ENCODE peak calls at places on chromosomes 2 and 18, in six cellular contexts. One of them, this sample, is unnamed.

GRCh38 chr2:197784956-197785941 is at the start of gene BOLL:
- DNase-seq in astrocyte of the spinal cord: no peak
- DNase-seq in tibial artery: no peak
- DNase-seq in MV-4-11: no peak
- DNase-seq in activated naive CD8-positive, alpha-beta T cell treated with anti-CD3 and anti-CD28 coated beads for 36 hours: no peak
- DNase-seq in right cardiac atrium: peak; percentile 14
- DNase-seq in this sample: no peak

GRCh38 chr2:5938566-5938896 is 246.3 kb downstream of the SOX11 start:
- DNase-seq in astrocyte of the spinal cord: no peak
- DNase-seq in tibial artery: no peak
- DNase-seq in MV-4-11: no peak
- DNase-seq in activated naive CD8-positive, alpha-beta T cell treated with anti-CD3 and anti-CD28 coated beads for 36 hours: no peak
- DNase-seq in right cardiac atrium: no peak
- DNase-seq in this sample: no peak

GRCh38 chr18:48264508-48264907 is 144.7 kb downstream of the ZBTB7C start:
- DNase-seq in astrocyte of the spinal cord: no peak
- DNase-seq in tibial artery: no peak
- DNase-seq in MV-4-11: no peak
- DNase-seq in activated naive CD8-positive, alpha-beta T cell treated with anti-CD3 and anti-CD28 coated beads for 36 hours: no peak
- DNase-seq in right cardiac atrium: no peak
- DNase-seq in this sample: no peak

GRCh38 chr2:109615637-109616144 is 1.5 kb downstream of the SOWAHC start:
- DNase-seq in astrocyte of the spinal cord: no peak
- DNase-seq in tibial artery: no peak
- DNase-seq in MV-4-11: no peak
- DNase-seq in activated naive CD8-positive, alpha-beta T cell treated with anti-CD3 and anti-CD28 coated beads for 36 hours: no peak
- DNase-seq in right cardiac atrium: no peak
- DNase-seq in this sample: no peak

GRCh38 chr2:71746946-71747501 is 293.7 kb downstream of the DYSF start:
- DNase-seq in astrocyte of the spinal cord: peak; percentile 18
- DNase-seq in tibial artery: peak; percentile 89
- DNase-seq in MV-4-11: peak; percentile 71
- DNase-seq in activated naive CD8-positive, alpha-beta T cell treated with anti-CD3 and anti-CD28 coated beads for 36 hours: no peak
- DNase-seq in right cardiac atrium: peak; percentile 78
- DNase-seq in this sample: no peak

GRCh38 chr2:10329880-10330699 is 27.4 kb downstream of the HPCAL1 start:
- DNase-seq in astrocyte of the spinal cord: peak; percentile 60
- DNase-seq in tibial artery: no peak
- DNase-seq in MV-4-11: peak; percentile 7
- DNase-seq in activated naive CD8-positive, alpha-beta T cell treated with anti-CD3 and anti-CD28 coated beads for 36 hours: peak; percentile 19
- DNase-seq in right cardiac atrium: no peak
- DNase-seq in this sample: peak; percentile 65

GRCh38 chr2:131105950-131106801 is 1.0 kb downstream of the PLEKHB2 start:
- DNase-seq in astrocyte of the spinal cord: peak; percentile 27
- DNase-seq in tibial artery: peak; percentile 67
- DNase-seq in MV-4-11: peak; percentile 79
- DNase-seq in activated naive CD8-positive, alpha-beta T cell treated with anti-CD3 and anti-CD28 coated beads for 36 hours: no peak
- DNase-seq in right cardiac atrium: peak; percentile 25
- DNase-seq in this sample: no peak

GRCh38 chr2:41922177-41922576 is 125.6 kb upstream of the PKDCC start:
- DNase-seq in astrocyte of the spinal cord: no peak
- DNase-seq in tibial artery: no peak
- DNase-seq in MV-4-11: peak; percentile 81
- DNase-seq in activated naive CD8-positive, alpha-beta T cell treated with anti-CD3 and anti-CD28 coated beads for 36 hours: no peak
- DNase-seq in right cardiac atrium: no peak
- DNase-seq in this sample: no peak

GRCh38 chr2:108971661-108972566 is 17.1 kb downstream of the EDAR start:
- DNase-seq in astrocyte of the spinal cord: peak; percentile 9
- DNase-seq in tibial artery: peak; percentile 63
- DNase-seq in MV-4-11: no peak
- DNase-seq in activated naive CD8-positive, alpha-beta T cell treated with anti-CD3 and anti-CD28 coated beads for 36 hours: no peak
- DNase-seq in right cardiac atrium: no peak
- DNase-seq in this sample: no peak

GRCh38 chr2:121004271-121004812 is 268.7 kb downstream of the GLI2 start:
- DNase-seq in astrocyte of the spinal cord: no peak
- DNase-seq in tibial artery: peak; percentile 61
- DNase-seq in MV-4-11: no peak
- DNase-seq in activated naive CD8-positive, alpha-beta T cell treated with anti-CD3 and anti-CD28 coated beads for 36 hours: no peak
- DNase-seq in right cardiac atrium: no peak
- DNase-seq in this sample: no peak

GRCh38 chr2:126117886-126118285 is 538.1 kb upstream of the GYPC start:
- DNase-seq in astrocyte of the spinal cord: no peak
- DNase-seq in tibial artery: no peak
- DNase-seq in MV-4-11: no peak
- DNase-seq in activated naive CD8-positive, alpha-beta T cell treated with anti-CD3 and anti-CD28 coated beads for 36 hours: no peak
- DNase-seq in right cardiac atrium: no peak
- DNase-seq in this sample: no peak

GRCh38 chr2:138787053-138787666 is 7.0 kb upstream of the NXPH2 start:
- DNase-seq in astrocyte of the spinal cord: peak; percentile 59
- DNase-seq in tibial artery: no peak
- DNase-seq in MV-4-11: no peak
- DNase-seq in activated naive CD8-positive, alpha-beta T cell treated with anti-CD3 and anti-CD28 coated beads for 36 hours: no peak
- DNase-seq in right cardiac atrium: no peak
- DNase-seq in this sample: no peak

GRCh38 chr2:215966951-215967350 is 46.4 kb downstream of the MREG start:
- DNase-seq in astrocyte of the spinal cord: no peak
- DNase-seq in tibial artery: no peak
- DNase-seq in MV-4-11: no peak
- DNase-seq in activated naive CD8-positive, alpha-beta T cell treated with anti-CD3 and anti-CD28 coated beads for 36 hours: no peak
- DNase-seq in right cardiac atrium: no peak
- DNase-seq in this sample: no peak

GRCh38 chr2:7146151-7146550 is 228.9 kb downstream of the RNF144A start:
- DNase-seq in astrocyte of the spinal cord: no peak
- DNase-seq in tibial artery: no peak
- DNase-seq in MV-4-11: no peak
- DNase-seq in activated naive CD8-positive, alpha-beta T cell treated with anti-CD3 and anti-CD28 coated beads for 36 hours: no peak
- DNase-seq in right cardiac atrium: no peak
- DNase-seq in this sample: no peak

GRCh38 chr2:241987726-241988125 is 118.2 kb downstream of the RTP5 start:
- DNase-seq in astrocyte of the spinal cord: no peak
- DNase-seq in tibial artery: peak; percentile 43
- DNase-seq in MV-4-11: no peak
- DNase-seq in activated naive CD8-positive, alpha-beta T cell treated with anti-CD3 and anti-CD28 coated beads for 36 hours: no peak
- DNase-seq in right cardiac atrium: no peak
- DNase-seq in this sample: no peak

GRCh38 chr2:69975136-69975852 is 13.9 kb upstream of the ASPRV1 start:
- DNase-seq in astrocyte of the spinal cord: no peak
- DNase-seq in tibial artery: no peak
- DNase-seq in MV-4-11: no peak
- DNase-seq in activated naive CD8-positive, alpha-beta T cell treated with anti-CD3 and anti-CD28 coated beads for 36 hours: no peak
- DNase-seq in right cardiac atrium: no peak
- DNase-seq in this sample: no peak

GRCh38 chr2:106789185-106789584 is 96.8 kb downstream of the ST6GAL2 start:
- DNase-seq in astrocyte of the spinal cord: no peak
- DNase-seq in tibial artery: no peak
- DNase-seq in MV-4-11: no peak
- DNase-seq in activated naive CD8-positive, alpha-beta T cell treated with anti-CD3 and anti-CD28 coated beads for 36 hours: no peak
- DNase-seq in right cardiac atrium: no peak
- DNase-seq in this sample: no peak

GRCh38 chr2:36780231-36780808 is 83.8 kb downstream of the VIT start:
- DNase-seq in astrocyte of the spinal cord: peak; percentile 74
- DNase-seq in tibial artery: no peak
- DNase-seq in MV-4-11: peak; percentile 54
- DNase-seq in activated naive CD8-positive, alpha-beta T cell treated with anti-CD3 and anti-CD28 coated beads for 36 hours: no peak
- DNase-seq in right cardiac atrium: no peak
- DNase-seq in this sample: no peak

GRCh38 chr2:133841905-133842304 is 273.6 kb upstream of the NCKAP5 start:
- DNase-seq in astrocyte of the spinal cord: peak; percentile 95
- DNase-seq in tibial artery: no peak
- DNase-seq in MV-4-11: no peak
- DNase-seq in activated naive CD8-positive, alpha-beta T cell treated with anti-CD3 and anti-CD28 coated beads for 36 hours: no peak
- DNase-seq in right cardiac atrium: peak; percentile 44
- DNase-seq in this sample: no peak

GRCh38 chr18:50024466-50024865 is 170.5 kb downstream of the MYO5B start:
- DNase-seq in astrocyte of the spinal cord: no peak
- DNase-seq in tibial artery: no peak
- DNase-seq in MV-4-11: no peak
- DNase-seq in activated naive CD8-positive, alpha-beta T cell treated with anti-CD3 and anti-CD28 coated beads for 36 hours: no peak
- DNase-seq in right cardiac atrium: no peak
- DNase-seq in this sample: no peak

GRCh38 chr2:37555457-37555856 is 116.0 kb downstream of the CDC42EP3 start:
- DNase-seq in astrocyte of the spinal cord: no peak
- DNase-seq in tibial artery: no peak
- DNase-seq in MV-4-11: peak; percentile 90
- DNase-seq in activated naive CD8-positive, alpha-beta T cell treated with anti-CD3 and anti-CD28 coated beads for 36 hours: no peak
- DNase-seq in right cardiac atrium: no peak
- DNase-seq in this sample: no peak

GRCh38 chr2:27822049-27822448 is 50.5 kb downstream of the MRPL33 start:
- DNase-seq in astrocyte of the spinal cord: no peak
- DNase-seq in tibial artery: no peak
- DNase-seq in MV-4-11: no peak
- DNase-seq in activated naive CD8-positive, alpha-beta T cell treated with anti-CD3 and anti-CD28 coated beads for 36 hours: no peak
- DNase-seq in right cardiac atrium: no peak
- DNase-seq in this sample: no peak

GRCh38 chr2:167640096-167640495 is 607.3 kb downstream of the STK39 start:
- DNase-seq in astrocyte of the spinal cord: no peak
- DNase-seq in tibial artery: no peak
- DNase-seq in MV-4-11: no peak
- DNase-seq in activated naive CD8-positive, alpha-beta T cell treated with anti-CD3 and anti-CD28 coated beads for 36 hours: no peak
- DNase-seq in right cardiac atrium: no peak
- DNase-seq in this sample: no peak

GRCh38 chr18:23071285-23071684 is 64.0 kb upstream of the CABLES1 start:
- DNase-seq in astrocyte of the spinal cord: peak; percentile 36
- DNase-seq in tibial artery: no peak
- DNase-seq in MV-4-11: peak; percentile 96
- DNase-seq in activated naive CD8-positive, alpha-beta T cell treated with anti-CD3 and anti-CD28 coated beads for 36 hours: peak; percentile 71
- DNase-seq in right cardiac atrium: peak; percentile 29
- DNase-seq in this sample: peak; percentile 93

GRCh38 chr2:120245520-120245835 is 7.2 kb upstream of the RALB start:
- DNase-seq in astrocyte of the spinal cord: no peak
- DNase-seq in tibial artery: no peak
- DNase-seq in MV-4-11: peak; percentile 53
- DNase-seq in activated naive CD8-positive, alpha-beta T cell treated with anti-CD3 and anti-CD28 coated beads for 36 hours: no peak
- DNase-seq in right cardiac atrium: peak; percentile 71
- DNase-seq in this sample: no peak

GRCh38 chr2:239363946-239364637 is 36.7 kb downstream of the HDAC4 start:
- DNase-seq in astrocyte of the spinal cord: no peak
- DNase-seq in tibial artery: no peak
- DNase-seq in MV-4-11: no peak
- DNase-seq in activated naive CD8-positive, alpha-beta T cell treated with anti-CD3 and anti-CD28 coated beads for 36 hours: no peak
- DNase-seq in right cardiac atrium: no peak
- DNase-seq in this sample: no peak

GRCh38 chr2:40556298-40556697 is 104.4 kb upstream of the SLC8A1 start:
- DNase-seq in astrocyte of the spinal cord: no peak
- DNase-seq in tibial artery: no peak
- DNase-seq in MV-4-11: peak; percentile 63
- DNase-seq in activated naive CD8-positive, alpha-beta T cell treated with anti-CD3 and anti-CD28 coated beads for 36 hours: no peak
- DNase-seq in right cardiac atrium: no peak
- DNase-seq in this sample: no peak

GRCh38 chr2:134401081-134401497 is 147.2 kb downstream of the MGAT5 start:
- DNase-seq in astrocyte of the spinal cord: no peak
- DNase-seq in tibial artery: peak; percentile 74
- DNase-seq in MV-4-11: no peak
- DNase-seq in activated naive CD8-positive, alpha-beta T cell treated with anti-CD3 and anti-CD28 coated beads for 36 hours: no peak
- DNase-seq in right cardiac atrium: peak; percentile 77
- DNase-seq in this sample: no peak

GRCh38 chr2:241680827-241681599 is 5.6 kb downstream of the DTYMK start:
- DNase-seq in astrocyte of the spinal cord: peak; percentile 95
- DNase-seq in tibial artery: no peak
- DNase-seq in MV-4-11: peak; percentile 20
- DNase-seq in activated naive CD8-positive, alpha-beta T cell treated with anti-CD3 and anti-CD28 coated beads for 36 hours: no peak
- DNase-seq in right cardiac atrium: no peak
- DNase-seq in this sample: no peak

This sample was measured in activated naive CD4-positive, alpha-beta T cell treated with anti-CD3 and anti-CD28 coated beads, Interleukin-2, amount 10 ng/mL, durations not matched to agents 7 days and 5 days.